ENCODE peak calls at places on chromosomes 6 and 20, in six cellular contexts. One of them, this sample, is unnamed.

GRCh38 chr6:83096791-83097190 is 29.3 kb downstream of the DOP1A start:
- DNase-seq in neural crest cell: no peak
- DNase-seq in CD8-positive, alpha-beta T cell: no peak
- DNase-seq in progenitor cell of endocrine pancreas: no peak
- DNase-seq in NB4: no peak
- DNase-seq in brain microvascular endothelial cell: peak
- DNase-seq in this sample: no peak

GRCh38 chr6:125773387-125774341 is 17.1 kb upstream of the NCOA7 start:
- DNase-seq in neural crest cell: no peak
- DNase-seq in CD8-positive, alpha-beta T cell: no peak
- DNase-seq in progenitor cell of endocrine pancreas: no peak
- DNase-seq in brain microvascular endothelial cell: no peak
- DNase-seq in NB4: no peak
- DNase-seq in this sample: no peak

GRCh38 chr6:105162377-105162776 is 17.4 kb downstream of the POPDC3 start:
- DNase-seq in brain microvascular endothelial cell: no peak
- DNase-seq in NB4: no peak
- DNase-seq in progenitor cell of endocrine pancreas: no peak
- DNase-seq in neural crest cell: no peak
- DNase-seq in CD8-positive, alpha-beta T cell: no peak
- DNase-seq in this sample: no peak

GRCh38 chr6:29989211-29989610 is 46.9 kb downstream of the HLA-A start:
- DNase-seq in CD8-positive, alpha-beta T cell: no peak
- DNase-seq in NB4: no peak
- DNase-seq in neural crest cell: no peak
- DNase-seq in progenitor cell of endocrine pancreas: no peak
- DNase-seq in brain microvascular endothelial cell: no peak
- DNase-seq in this sample: no peak

GRCh38 chr6:31157543-31158139 is at the start of gene CCHCR1:
- DNase-seq in progenitor cell of endocrine pancreas: no peak
- DNase-seq in neural crest cell: no peak
- DNase-seq in brain microvascular endothelial cell: no peak
- DNase-seq in CD8-positive, alpha-beta T cell: no peak
- DNase-seq in NB4: no peak
- DNase-seq in this sample: no peak

GRCh38 chr20:3658708-3659491 is 4.3 kb downstream of the GFRA4 start:
- DNase-seq in neural crest cell: no peak
- DNase-seq in brain microvascular endothelial cell: no peak
- DNase-seq in progenitor cell of endocrine pancreas: no peak
- DNase-seq in NB4: peak
- DNase-seq in CD8-positive, alpha-beta T cell: no peak
- DNase-seq in this sample: no peak

GRCh38 chr6:30175765-30176164 is 12.4 kb downstream of the TRIM15 start:
- DNase-seq in neural crest cell: no peak
- DNase-seq in NB4: no peak
- DNase-seq in progenitor cell of endocrine pancreas: no peak
- DNase-seq in CD8-positive, alpha-beta T cell: no peak
- DNase-seq in brain microvascular endothelial cell: no peak
- DNase-seq in this sample: no peak

GRCh38 chr6:42266542-42266941 is 48.9 kb upstream of the MRPS10 start:
- DNase-seq in NB4: no peak
- DNase-seq in CD8-positive, alpha-beta T cell: no peak
- DNase-seq in brain microvascular endothelial cell: no peak
- DNase-seq in neural crest cell: no peak
- DNase-seq in progenitor cell of endocrine pancreas: no peak
- DNase-seq in this sample: no peak

GRCh38 chr20:23269954-23270353 is 80.6 kb upstream of the NXT1 start:
- DNase-seq in progenitor cell of endocrine pancreas: no peak
- DNase-seq in neural crest cell: no peak
- DNase-seq in NB4: no peak
- DNase-seq in CD8-positive, alpha-beta T cell: no peak
- DNase-seq in brain microvascular endothelial cell: peak
- DNase-seq in this sample: no peak

GRCh38 chr6:30206799-30207618 is 6.2 kb downstream of the TRIM26 start:
- DNase-seq in neural crest cell: no peak
- DNase-seq in progenitor cell of endocrine pancreas: no peak
- DNase-seq in brain microvascular endothelial cell: no peak
- DNase-seq in NB4: no peak
- DNase-seq in CD8-positive, alpha-beta T cell: no peak
- DNase-seq in this sample: no peak

GRCh38 chr6:148464319-148465010 is 121.8 kb downstream of the SASH1 start:
- DNase-seq in NB4: peak
- DNase-seq in neural crest cell: peak
- DNase-seq in CD8-positive, alpha-beta T cell: peak
- DNase-seq in progenitor cell of endocrine pancreas: peak
- DNase-seq in brain microvascular endothelial cell: peak
- DNase-seq in this sample: peak

GRCh38 chr6:129670634-129671033 is 39.3 kb downstream of the ARHGAP18 start:
- DNase-seq in brain microvascular endothelial cell: no peak
- DNase-seq in CD8-positive, alpha-beta T cell: no peak
- DNase-seq in neural crest cell: no peak
- DNase-seq in NB4: no peak
- DNase-seq in progenitor cell of endocrine pancreas: no peak
- DNase-seq in this sample: no peak

GRCh38 chr6:134317471-134318131 is at the start of gene SGK1:
- DNase-seq in NB4: no peak
- DNase-seq in neural crest cell: peak
- DNase-seq in progenitor cell of endocrine pancreas: no peak
- DNase-seq in CD8-positive, alpha-beta T cell: peak
- DNase-seq in brain microvascular endothelial cell: peak
- DNase-seq in this sample: peak

GRCh38 chr20:41871063-41871462 is 252.9 kb upstream of the CHD6 start:
- DNase-seq in CD8-positive, alpha-beta T cell: no peak
- DNase-seq in brain microvascular endothelial cell: no peak
- DNase-seq in NB4: no peak
- DNase-seq in progenitor cell of endocrine pancreas: no peak
- DNase-seq in neural crest cell: no peak
- DNase-seq in this sample: no peak

GRCh38 chr6:170286246-170286933 is 4.5 kb downstream of the DLL1 start:
- DNase-seq in neural crest cell: peak
- DNase-seq in brain microvascular endothelial cell: no peak
- DNase-seq in progenitor cell of endocrine pancreas: peak
- DNase-seq in CD8-positive, alpha-beta T cell: no peak
- DNase-seq in NB4: no peak
- DNase-seq in this sample: no peak

GRCh38 chr6:136035378-136036070 is 184.0 kb downstream of the PDE7B start:
- DNase-seq in progenitor cell of endocrine pancreas: no peak
- DNase-seq in brain microvascular endothelial cell: no peak
- DNase-seq in neural crest cell: no peak
- DNase-seq in NB4: no peak
- DNase-seq in CD8-positive, alpha-beta T cell: no peak
- DNase-seq in this sample: no peak

GRCh38 chr6:36805917-36806316 is 33.3 kb downstream of the CPNE5 start:
- DNase-seq in neural crest cell: no peak
- DNase-seq in NB4: no peak
- DNase-seq in progenitor cell of endocrine pancreas: no peak
- DNase-seq in brain microvascular endothelial cell: no peak
- DNase-seq in CD8-positive, alpha-beta T cell: no peak
- DNase-seq in this sample: no peak
- TF ChIP-seq CTCF in neural crest cell: no peak
- TF ChIP-seq CTCF in NB4: no peak
- TF ChIP-seq CTCF in progenitor cell of endocrine pancreas: no peak
- TF ChIP-seq CTCF in brain microvascular endothelial cell: no peak
- TF ChIP-seq CTCF in CD8-positive, alpha-beta T cell: no peak
- TF ChIP-seq CTCF in this sample: no peak

DNA sequence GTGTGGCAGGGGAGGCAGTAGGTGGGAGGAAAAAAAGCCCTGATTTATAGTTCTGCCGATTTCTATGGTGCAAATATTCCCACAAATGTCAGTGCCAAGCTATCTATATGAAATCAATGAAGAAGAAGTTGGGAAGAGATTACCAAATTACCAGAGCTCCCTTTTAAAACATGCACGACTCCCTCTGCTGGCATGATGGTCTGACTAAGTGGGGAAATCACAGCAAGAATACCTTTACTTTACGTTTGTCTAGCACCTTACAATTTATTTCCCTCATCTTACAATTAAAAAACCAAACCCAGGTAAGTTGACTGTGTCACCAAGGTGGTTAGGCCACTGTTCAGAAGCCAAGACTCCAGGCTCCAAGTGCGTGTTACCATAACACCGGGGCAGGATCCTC is 55.6 kb downstream of the AGPAT4 start:
- DNase-seq in CD8-positive, alpha-beta T cell: no peak
- DNase-seq in NB4: no peak
- DNase-seq in brain microvascular endothelial cell: no peak
- DNase-seq in neural crest cell: no peak
- DNase-seq in progenitor cell of endocrine pancreas: no peak
- DNase-seq in this sample: no peak
- TF ChIP-seq CTCF in CD8-positive, alpha-beta T cell: no peak
- TF ChIP-seq CTCF in NB4: peak
- TF ChIP-seq CTCF in brain microvascular endothelial cell: peak
- TF ChIP-seq CTCF in neural crest cell: no peak
- TF ChIP-seq CTCF in progenitor cell of endocrine pancreas: no peak
- TF ChIP-seq CTCF in this sample: no peak

GRCh38 chr6:157145656-157146285 is 177.5 kb downstream of the TMEM242 start:
- DNase-seq in CD8-positive, alpha-beta T cell: no peak
- DNase-seq in neural crest cell: no peak
- DNase-seq in brain microvascular endothelial cell: peak
- DNase-seq in NB4: no peak
- DNase-seq in progenitor cell of endocrine pancreas: no peak
- DNase-seq in this sample: no peak
- TF ChIP-seq CTCF in CD8-positive, alpha-beta T cell: no peak
- TF ChIP-seq CTCF in neural crest cell: no peak
- TF ChIP-seq CTCF in brain microvascular endothelial cell: no peak
- TF ChIP-seq CTCF in NB4: no peak
- TF ChIP-seq CTCF in progenitor cell of endocrine pancreas: no peak
- TF ChIP-seq CTCF in this sample: no peak

GRCh38 chr6:1059596-1059995 is 252.3 kb upstream of the FOXQ1 start:
- DNase-seq in brain microvascular endothelial cell: no peak
- DNase-seq in NB4: no peak
- DNase-seq in CD8-positive, alpha-beta T cell: no peak
- DNase-seq in neural crest cell: no peak
- DNase-seq in progenitor cell of endocrine pancreas: no peak
- DNase-seq in this sample: no peak

GRCh38 chr6:1065986-1066385 is 245.9 kb upstream of the FOXQ1 start:
- DNase-seq in progenitor cell of endocrine pancreas: no peak
- DNase-seq in neural crest cell: no peak
- DNase-seq in CD8-positive, alpha-beta T cell: no peak
- DNase-seq in brain microvascular endothelial cell: no peak
- DNase-seq in NB4: no peak
- DNase-seq in this sample: no peak

GRCh38 chr6:1066449-1066848 is 245.4 kb upstream of the FOXQ1 start:
- DNase-seq in progenitor cell of endocrine pancreas: no peak
- DNase-seq in brain microvascular endothelial cell: no peak
- DNase-seq in neural crest cell: no peak
- DNase-seq in NB4: no peak
- DNase-seq in CD8-positive, alpha-beta T cell: no peak
- DNase-seq in this sample: no peak

GRCh38 chr6:1063671-1064355 is 248.1 kb upstream of the FOXQ1 start:
- DNase-seq in CD8-positive, alpha-beta T cell: no peak
- DNase-seq in NB4: no peak
- DNase-seq in brain microvascular endothelial cell: no peak
- DNase-seq in progenitor cell of endocrine pancreas: no peak
- DNase-seq in neural crest cell: no peak
- DNase-seq in this sample: no peak

GRCh38 chr6:1062786-1063545 is 248.9 kb upstream of the FOXQ1 start:
- DNase-seq in brain microvascular endothelial cell: no peak
- DNase-seq in CD8-positive, alpha-beta T cell: no peak
- DNase-seq in progenitor cell of endocrine pancreas: no peak
- DNase-seq in neural crest cell: no peak
- DNase-seq in NB4: peak
- DNase-seq in this sample: no peak
- TF ChIP-seq CTCF in brain microvascular endothelial cell: no peak
- TF ChIP-seq CTCF in CD8-positive, alpha-beta T cell: no peak
- TF ChIP-seq CTCF in progenitor cell of endocrine pancreas: no peak
- TF ChIP-seq CTCF in neural crest cell: no peak
- TF ChIP-seq CTCF in NB4: no peak
- TF ChIP-seq CTCF in this sample: no peak

GRCh38 chr20:33317424-33318095 is 34.5 kb downstream of the BPIFB1 start:
- DNase-seq in brain microvascular endothelial cell: no peak
- DNase-seq in CD8-positive, alpha-beta T cell: no peak
- DNase-seq in neural crest cell: no peak
- DNase-seq in NB4: no peak
- DNase-seq in progenitor cell of endocrine pancreas: no peak
- DNase-seq in this sample: no peak
- TF ChIP-seq CTCF in brain microvascular endothelial cell: no peak
- TF ChIP-seq CTCF in CD8-positive, alpha-beta T cell: no peak
- TF ChIP-seq CTCF in neural crest cell: no peak
- TF ChIP-seq CTCF in NB4: no peak
- TF ChIP-seq CTCF in progenitor cell of endocrine pancreas: no peak
- TF ChIP-seq CTCF in this sample: no peak

This sample was measured in activated B cell treated with CpG ODN at 0.5 μM for 24 hours.